ENCODE peak calls at places on chromosomes 11 and 22, in seven cellular contexts. M is T-cell; X is HFFc6; N is cardiac septum; Z is stimulated activated CD8-positive, alpha-beta memory T cell treated with anti-CD3 and anti-CD28 coated beads, Interleukin-4, amount 100 ng/mL, for 24 hours; C is hepatocyte; D is T1000. S is an unnamed sample.
A peak's percentile ranks its signal among the peaks of the same experiment; 100 is the strongest.

GRCh38 chr11:77436969-77437368 is 36.9 kb downstream of the PAK1 start:
- DNase-seq in M (no peak), X (no peak), N (no peak), Z (no peak), C (no peak), D (no peak), S (no peak)

GRCh38 chr11:67054851-67055523 is 1.7 kb upstream of the RHOD start:
- DNase-seq in M (no peak), X (peak; percentile 84), N (no peak), Z (no peak), C (peak; percentile 95), D (peak; percentile 40), S (peak; percentile 54)

GRCh38 chr11:14908214-14908880 is 16.3 kb upstream of the CYP2R1 start:
- DNase-seq in M (no peak), X (peak; percentile 40), N (no peak), Z (no peak), C (peak; percentile 70), D (no peak), S (no peak)

GRCh38 chr11:72483412-72484186 is 49.3 kb upstream of the CLPB start:
- DNase-seq in M (no peak), X (peak; percentile 41), N (no peak), Z (no peak), C (peak; percentile 17), D (no peak), S (peak; percentile 42)

GRCh38 chr11:74310857-74311256 is 583 bp downstream of the P4HA3 start:
- DNase-seq in M (no peak), X (no peak), N (no peak), Z (no peak), C (no peak), D (no peak), S (no peak)

GRCh38 chr11:9459573-9460321 is 1.1 kb upstream of the ZNF143 start:
- DNase-seq in M (no peak), X (peak; percentile 2), N (no peak), Z (peak; percentile 9), C (peak; percentile 53), D (no peak), S (peak; percentile 38)

GRCh38 chr22:27875951-27876350 is 43.1 kb downstream of the PITPNB start:
- DNase-seq in M (peak; percentile 20), X (no peak), N (no peak), Z (no peak), C (no peak), D (no peak), S (no peak)

GRCh38 chr22:19103881-19104821 is 18.1 kb downstream of the DGCR2 start:
- DNase-seq in M (no peak), X (no peak), N (no peak), Z (no peak), C (no peak), D (no peak), S (no peak)

GRCh38 chr22:44574057-44574456 is 76.0 kb upstream of the RTL6 start:
- DNase-seq in M (no peak), X (peak; percentile 66), N (peak; percentile 73), Z (no peak), C (peak; percentile 45), D (peak; percentile 68), S (peak; percentile 92)

GRCh38 chr11:80748207-80748606 is 1307.4 kb upstream of the TENM4 start:
- DNase-seq in M (no peak), X (no peak), N (no peak), Z (no peak), C (no peak), D (no peak), S (no peak)

GRCh38 chr11:83235825-83236224 is 42.3 kb downstream of the ANKRD42 start:
- DNase-seq in M (no peak), X (no peak), N (no peak), Z (no peak), C (no peak), D (no peak), S (no peak)

GRCh38 chr11:13338437-13339069 is 61.0 kb downstream of the BMAL1 start:
- DNase-seq in M (no peak), X (peak; percentile 58), N (no peak), Z (no peak), C (no peak), D (no peak), S (no peak)

GRCh38 chr22:46064966-46065666 is 85.2 kb upstream of the PPARA start:
- DNase-seq in M (no peak), X (no peak), N (peak; percentile 27), Z (no peak), C (no peak), D (no peak), S (no peak)

GRCh38 chr11:65471410-65471762 is 27.5 kb upstream of the MALAT1 start:
- DNase-seq in M (no peak), X (peak; percentile 74), N (peak; percentile 89), Z (no peak), C (peak; percentile 75), D (no peak), S (no peak)

GRCh38 chr11:10379871-10380568 is 75.0 kb upstream of the AMPD3 start:
- DNase-seq in M (no peak), X (peak; percentile 56), N (no peak), Z (no peak), C (no peak), D (no peak), S (no peak)

GRCh38 chr22:47057916-47058585 is 295.6 kb downstream of the TBC1D22A start:
- DNase-seq in M (no peak), X (no peak), N (no peak), Z (no peak), C (no peak), D (no peak), S (no peak)

GRCh38 chr22:38257170-38257569 is 15.6 kb downstream of the TMEM184B start:
- DNase-seq in M (no peak), X (peak; percentile 60), N (no peak), Z (no peak), C (no peak), D (no peak), S (peak; percentile 73)

GRCh38 chr11:47765086-47765485 is 2.1 kb downstream of the FNBP4 start:
- DNase-seq in M (no peak), X (no peak), N (no peak), Z (no peak), C (no peak), D (no peak), S (no peak)

GRCh38 chr11:30949838-30950237 is 363.7 kb upstream of the MPPED2 start:
- DNase-seq in M (no peak), X (no peak), N (no peak), Z (no peak), C (no peak), D (no peak), S (no peak)

GRCh38 chr11:111045408-111045806 is 200.1 kb upstream of the POU2AF2 start:
- DNase-seq in M (no peak), X (no peak), N (no peak), Z (no peak), C (no peak), D (no peak), S (no peak)

GRCh38 chr11:45671246-45672171 is 6.1 kb upstream of the CHST1 start:
- DNase-seq in M (no peak), X (no peak), N (no peak), Z (no peak), C (no peak), D (no peak), S (no peak)

GRCh38 chr22:48807155-48807554 is 1020.5 kb downstream of the BRD1 start:
- DNase-seq in M (no peak), X (no peak), N (peak; percentile 57), Z (no peak), C (no peak), D (no peak), S (no peak)

GRCh38 chr11:122375687-122376399 is 259.8 kb upstream of the BLID start:
- DNase-seq in M (no peak), X (peak; percentile 48), N (no peak), Z (no peak), C (no peak), D (peak; percentile 22), S (peak; percentile 62)

GRCh38 chr11:432501-433100 is 9.2 kb downstream of the ANO9 start:
- DNase-seq in M (no peak), X (no peak), N (no peak), Z (no peak), C (no peak), D (no peak), S (no peak)

GRCh38 chr11:64369440-64370135 is 10.6 kb downstream of the RPS6KA4 start:
- DNase-seq in M (no peak), X (no peak), N (no peak), Z (no peak), C (peak; percentile 4), D (no peak), S (no peak)

GRCh38 chr11:123145220-123145619 is 49.8 kb downstream of the CLMP start:
- DNase-seq in M (no peak), X (peak; percentile 77), N (no peak), Z (no peak), C (peak; percentile 66), D (peak; percentile 5), S (peak; percentile 92)

GRCh38 chr11:13347901-13348300 is 70.3 kb downstream of the BMAL1 start:
- DNase-seq in M (no peak), X (no peak), N (no peak), Z (no peak), C (no peak), D (no peak), S (no peak)

GRCh38 chr11:121890377-121890776 is 225.6 kb downstream of the BLID start:
- DNase-seq in M (no peak), X (peak; percentile 81), N (no peak), Z (no peak), C (no peak), D (no peak), S (peak; percentile 90)

GRCh38 chr22:48951836-48952235 is 875.8 kb downstream of the BRD1 start:
- DNase-seq in M (no peak), X (no peak), N (peak; percentile 66), Z (no peak), C (no peak), D (no peak), S (no peak)

GRCh38 chr11:111573821-111574249 is 28.4 kb upstream of the SIK2 start:
- DNase-seq in M (no peak), X (no peak), N (no peak), Z (no peak), C (no peak), D (no peak), S (no peak)

GRCh38 chr11:71383461-71383860 is 64.7 kb downstream of the DHCR7 start:
- DNase-seq in M (no peak), X (no peak), N (no peak), Z (no peak), C (no peak), D (no peak), S (no peak)

GRCh38 chr22:25996669-25997068 is 172.6 kb upstream of the SEZ6L start:
- DNase-seq in M (no peak), X (no peak), N (no peak), Z (no peak), C (no peak), D (no peak), S (no peak)

GRCh38 chr11:43576834-43577521 is 103.6 kb upstream of the HSD17B12 start:
- DNase-seq in M (no peak), X (peak; percentile 34), N (no peak), Z (no peak), C (peak; percentile 73), D (no peak), S (no peak)

GRCh38 chr11:72240461-72241289 is 3.3 kb downstream of the PHOX2A start:
- DNase-seq in M (no peak), X (no peak), N (no peak), Z (no peak), C (peak; percentile 14), D (no peak), S (no peak)

GRCh38 chr11:36455658-36456111 is 54.4 kb downstream of the TRAF6 start:
- DNase-seq in M (no peak), X (peak; percentile 96), N (peak; percentile 83), Z (no peak), C (peak; percentile 79), D (peak; percentile 88), S (peak; percentile 98)

GRCh38 chr11:74702383-74703007 is 28.7 kb downstream of the CHRDL2 start:
- DNase-seq in M (peak; percentile 31), X (peak; percentile 65), N (no peak), Z (peak; percentile 40), C (peak; percentile 78), D (no peak), S (peak; percentile 49)

GRCh38 chr11:129695543-129696308 is 119.9 kb upstream of the TMEM45B start:
- DNase-seq in M (peak; percentile 57), X (no peak), N (no peak), Z (peak; percentile 54), C (peak; percentile 82), D (no peak), S (no peak)